ENCODE peak calls at places on chromosomes 12 and 14, in six cellular contexts. K, N, Q, U, R and G are unnamed samples.

GRCh38 chr12:79983969-79984629 is 49.2 kb upstream of the PPP1R12A start:
- DNase-seq in N (no peak), R (no peak), K (no peak), Q (peak), U (no peak), G (no peak)

GRCh38 chr12:109946505-109946904 is 46.4 kb downstream of the TCHP start:
- DNase-seq in N (no peak), U (no peak), Q (peak), R (no peak), K (no peak), G (no peak)

GRCh38 chr12:132517740-132518100 is 27.8 kb downstream of the FBRSL1 start:
- DNase-seq in R (no peak), K (no peak), U (no peak), N (no peak), Q (no peak), G (no peak)

GRCh38 chr14:103142031-103142430 is 18.8 kb downstream of the TNFAIP2 start:
- DNase-seq in N (no peak), Q (no peak), R (no peak), U (no peak), K (no peak), G (no peak)

GRCh38 chr12:2960432-2960956 is 1.3 kb downstream of the TEAD4 start:
- DNase-seq in R (no peak), N (no peak), U (peak), K (no peak), Q (peak), G (no peak)

GRCh38 chr14:96461950-96462798 is 40.0 kb upstream of the PAPOLA start:
- DNase-seq in U (no peak), K (no peak), R (no peak), N (no peak), Q (no peak), G (no peak)

GRCh38 chr14:65226824-65227604 is 124.7 kb upstream of the MAX start:
- DNase-seq in U (no peak), R (no peak), Q (no peak), N (no peak), K (no peak), G (no peak)

GRCh38 chr12:65229441-65229840 is 49.0 kb upstream of the MSRB3 start:
- DNase-seq in Q (peak), N (no peak), K (no peak), R (no peak), U (no peak), G (no peak)

GRCh38 chr12:94644622-94645021 is 5.7 kb downstream of the TMCC3 start:
- DNase-seq in N (no peak), U (peak), R (no peak), K (no peak), Q (peak), G (no peak)

GRCh38 chr12:56256326-56256960 is 1.7 kb downstream of the ANKRD52 start:
- DNase-seq in K (no peak), N (no peak), R (no peak), Q (no peak), U (no peak), G (no peak)

GRCh38 chr12:56257071-56257470 is 1.1 kb downstream of the ANKRD52 start:
- DNase-seq in R (no peak), Q (no peak), N (no peak), U (no peak), K (no peak), G (no peak)

GRCh38 chr12:56258068-56258819 is at the start of gene ANKRD52:
- DNase-seq in Q (peak), R (peak), N (peak), U (peak), K (peak), G (peak)

GRCh38 chr12:56258820-56259183 is 618 bp upstream of the ANKRD52 start:
- DNase-seq in R (no peak), K (no peak), U (no peak), Q (no peak), N (no peak), G (no peak)

DNA sequence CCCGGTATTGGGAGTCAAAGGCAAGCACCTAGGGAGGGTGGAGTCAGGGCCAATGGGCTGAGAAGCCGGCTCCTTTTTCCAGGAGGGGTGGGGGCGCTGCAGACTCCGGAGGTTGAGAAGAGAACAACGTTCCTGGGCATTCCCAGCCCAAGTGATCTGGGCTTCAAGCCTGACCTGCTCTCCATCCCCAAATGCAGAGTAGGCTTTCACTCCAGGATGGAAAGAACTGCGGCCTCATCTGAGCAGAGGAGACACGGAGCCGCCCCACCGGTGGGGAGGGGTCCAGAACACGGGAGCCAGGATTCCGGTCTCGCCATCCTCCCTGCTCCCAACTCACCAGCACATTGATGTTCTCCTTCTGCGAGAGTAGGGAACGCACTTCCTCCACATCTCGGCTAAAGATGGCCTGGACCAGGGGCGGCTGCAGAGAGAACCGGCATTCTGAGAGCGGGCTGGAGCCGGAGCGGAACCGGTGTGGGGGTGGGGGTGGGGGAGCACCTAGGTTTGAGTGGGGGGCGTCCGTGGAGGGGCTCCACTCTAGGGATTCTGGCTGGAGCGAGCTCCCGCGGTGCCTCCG is 605 bp downstream of the ANKRD52 start:
- DNase-seq in U (peak), N (no peak), R (no peak), K (no peak), Q (no peak), G (no peak)
- TF ChIP-seq CTCF in U (no peak), N (no peak), R (no peak), K (no peak), Q (peak), G (no peak)

GRCh38 chr14:95432152-95433093 is 84.0 kb downstream of the SYNE3 start:
- DNase-seq in R (peak), N (peak), U (peak), Q (peak), K (no peak), G (no peak)

GRCh38 chr14:95433094-95433478 is 83.4 kb downstream of the SYNE3 start:
- DNase-seq in N (no peak), R (no peak), U (no peak), Q (no peak), K (no peak), G (no peak)

GRCh38 chr14:95428557-95428956 is 87.9 kb downstream of the SYNE3 start:
- DNase-seq in R (no peak), Q (no peak), N (no peak), K (no peak), U (no peak), G (no peak)

GRCh38 chr14:95434161-95434560 is 82.3 kb downstream of the SYNE3 start:
- DNase-seq in Q (no peak), R (no peak), K (no peak), N (no peak), U (no peak), G (no peak)

DNA sequence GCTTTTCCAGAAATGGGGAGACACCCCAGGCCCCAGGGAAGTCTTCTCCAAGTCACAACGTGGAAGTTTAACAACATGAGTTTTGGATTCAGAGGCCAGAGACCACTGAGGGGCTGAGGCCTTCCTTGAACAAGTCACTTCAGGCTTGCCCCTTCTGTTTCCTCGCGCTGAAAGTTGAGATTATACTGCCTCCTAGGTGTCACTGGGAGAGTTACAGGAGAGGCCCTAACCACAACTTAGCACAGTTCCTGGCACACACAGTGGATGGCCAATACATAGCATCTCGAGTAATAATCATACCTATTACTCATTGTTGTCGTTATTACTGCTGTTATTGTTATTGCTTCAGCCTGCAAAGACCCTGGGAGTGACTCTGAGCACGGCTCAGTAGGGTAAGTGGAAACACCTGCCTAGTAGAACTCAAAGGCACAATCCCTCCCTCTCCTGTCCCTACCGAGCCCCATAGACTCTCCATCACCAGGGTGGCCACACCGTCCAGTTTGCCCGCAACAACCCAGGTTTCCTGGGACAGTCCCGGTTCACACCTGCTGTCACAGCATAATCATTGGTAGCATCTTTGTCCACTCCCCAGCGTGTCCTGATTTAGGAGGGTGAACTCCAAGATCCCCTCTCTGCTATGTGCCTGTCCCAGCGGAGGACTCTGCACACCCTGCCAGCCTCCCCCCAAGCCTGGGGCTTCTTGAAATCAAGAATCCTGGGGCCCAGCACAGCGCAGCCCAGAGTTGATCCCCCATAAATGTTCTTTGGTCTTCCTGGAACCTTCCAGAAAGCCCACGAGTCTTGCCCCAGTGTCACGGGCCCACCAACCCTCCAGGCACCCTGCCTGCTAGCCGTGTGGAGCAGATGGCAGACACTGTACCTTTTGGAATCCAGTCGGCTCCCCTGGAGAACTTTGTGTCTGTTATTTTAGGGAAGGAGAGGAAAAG is 85.0 kb downstream of the SYNE3 start:
- DNase-seq in U (no peak), R (no peak), K (no peak), Q (peak), N (no peak), G (no peak)
- TF ChIP-seq CTCF in U (peak), R (peak), K (no peak), Q (peak), N (peak), G (peak)

GRCh38 chr12:14995583-14996425 is 23.0 kb downstream of the PDE6H start:
- DNase-seq in R (no peak), Q (no peak), U (no peak), N (no peak), K (no peak), G (no peak)
- TF ChIP-seq CTCF in R (peak), Q (peak), U (peak), N (peak), K (no peak), G (peak)

GRCh38 chr12:92927436-92928116 is 1.5 kb downstream of the EEA1 start:
- DNase-seq in Q (peak), U (no peak), K (no peak), N (no peak), R (no peak), G (no peak)

GRCh38 chr12:92928431-92928961 is 599 bp downstream of the EEA1 start:
- DNase-seq in R (no peak), N (peak), Q (peak), U (no peak), K (peak), G (no peak)

GRCh38 chr12:92928962-92929915 is at the start of gene EEA1:
- DNase-seq in Q (peak), U (peak), N (peak), R (peak), K (peak), G (peak)

GRCh38 chr12:92926549-92926948 is 2.5 kb downstream of the EEA1 start:
- DNase-seq in U (no peak), N (no peak), R (no peak), Q (no peak), K (no peak), G (no peak)

DNA sequence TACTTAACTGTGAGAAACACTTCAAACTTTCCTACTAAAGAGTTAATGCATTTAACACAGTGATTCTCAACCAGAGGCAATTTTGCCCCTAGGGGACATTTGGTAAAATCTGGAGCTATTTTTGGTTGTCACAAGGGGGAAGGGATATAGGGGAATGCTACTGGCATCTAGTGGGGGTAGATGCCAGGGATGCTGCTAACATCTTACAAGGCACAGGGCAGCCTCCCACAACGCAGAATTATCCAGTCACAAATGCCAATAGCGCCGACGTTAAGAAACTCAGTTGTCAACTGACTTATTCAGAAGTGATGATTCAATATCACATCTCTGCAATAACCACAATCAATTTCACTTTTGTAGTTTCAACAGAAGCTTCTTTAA is 2.0 kb downstream of the EEA1 start:
- DNase-seq in U (no peak), Q (peak), N (no peak), K (peak), R (no peak), G (no peak)
- TF ChIP-seq CTCF in U (no peak), Q (peak), N (no peak), K (no peak), R (peak), G (peak)

GRCh38 chr14:104400355-104400754 is 179.2 kb upstream of the C14orf180 start:
- DNase-seq in Q (no peak), U (no peak), K (no peak), R (no peak), N (no peak), G (no peak)
- TF ChIP-seq CTCF in Q (no peak), U (no peak), K (no peak), R (no peak), N (no peak), G (no peak)

DNA sequence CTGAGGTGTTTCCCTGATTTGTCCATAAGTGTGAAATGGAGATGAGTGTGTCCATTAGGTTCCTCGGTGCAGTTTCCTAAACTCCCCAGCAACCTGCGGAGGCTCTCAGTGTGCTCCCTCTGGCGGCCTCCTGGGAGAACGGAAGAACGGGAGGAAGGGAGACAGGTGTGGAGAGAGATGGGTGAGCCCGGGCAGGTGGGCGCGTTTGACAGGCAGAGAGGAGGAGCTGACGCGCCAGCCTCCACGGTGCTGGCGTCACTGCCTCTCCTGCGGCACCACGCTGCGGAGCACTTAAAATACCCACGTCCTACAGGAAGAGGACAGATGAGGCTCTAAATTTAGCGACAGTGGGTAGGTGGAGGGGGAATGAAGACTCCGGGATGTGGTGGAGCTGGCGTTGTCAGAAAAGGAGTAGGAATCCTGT is 26.8 kb upstream of the PEX5 start:
- DNase-seq in U (peak), Q (no peak), K (no peak), R (no peak), N (no peak), G (no peak)
- TF ChIP-seq CTCF in U (peak), Q (peak), K (no peak), R (peak), N (no peak), G (no peak)